ENCODE peak calls at places on chromosome 19, in nine cellular contexts. X is MM.1S, U is PC-3, V is neural progenitor cell, K is HCT116, E is hepatocyte, W is SK-N-SH, L is GM23248, B is OCI-LY7. R is an unnamed sample.

GRCh38 chr19:40512473-40513344 is 45.9 kb downstream of the SPTBN4 start:
- DNase-seq in K (no peak), W (peak; percentile 66), B (no peak), L (peak; percentile 65), U (no peak), E (peak; percentile 50), X (no peak), V (peak; percentile 81), R (peak; percentile 82)

GRCh38 chr19:32330149-32330548 is 15.3 kb upstream of the ZNF507 start:
- DNase-seq in V (no peak), W (no peak), K (no peak), E (no peak), B (no peak), X (no peak), U (no peak), L (no peak), R (no peak)

GRCh38 chr19:8884416-8884815 is 52.2 kb downstream of the MBD3L1 start:
- DNase-seq in E (no peak), U (no peak), B (no peak), W (no peak), V (no peak), L (no peak), K (no peak), X (no peak), R (no peak)

GRCh38 chr19:19120308-19121156 is 17.7 kb downstream of the TMEM161A start:
- DNase-seq in L (peak; percentile 10), V (peak; percentile 97), B (peak; percentile 70), X (no peak), E (peak; percentile 72), W (peak; percentile 81), K (no peak), U (no peak), R (peak; percentile 99)

GRCh38 chr19:12791345-12792047 is at the start of gene JUNB:
- DNase-seq in W (peak; percentile 91), U (peak; percentile 99), L (peak; percentile 97), E (peak; percentile 98), X (peak; percentile 93), V (peak; percentile 90), K (peak; percentile 93), B (peak; percentile 96), R (peak; percentile 87)

GRCh38 chr19:1671716-1672037 is 19.3 kb upstream of the TCF3 start:
- DNase-seq in B (peak; percentile 81), K (no peak), L (no peak), X (peak; percentile 63), U (no peak), E (no peak), V (no peak), W (no peak), R (no peak)

GRCh38 chr19:52343548-52343947 is 7.5 kb downstream of the ZNF610 start:
- DNase-seq in E (peak; percentile 75), U (peak; percentile 8), X (peak; percentile 15), K (peak; percentile 23), V (peak; percentile 85), W (peak; percentile 74), B (peak; percentile 79), L (peak; percentile 69), R (peak; percentile 90)

GRCh38 chr19:40251244-40251643 is 24.8 kb upstream of the CCNP start:
- DNase-seq in W (no peak), K (no peak), V (no peak), U (no peak), B (no peak), L (no peak), X (no peak), E (no peak), R (no peak)

GRCh38 chr19:41940443-41941409 is 12.5 kb upstream of the ERFL start:
- DNase-seq in E (no peak), U (no peak), B (no peak), L (peak; percentile 52), V (no peak), W (peak; percentile 69), X (no peak), K (no peak), R (peak; percentile 17)

GRCh38 chr19:4977299-4978174 is 8.6 kb downstream of the KDM4B start:
- DNase-seq in X (no peak), W (peak; percentile 81), K (no peak), B (no peak), E (no peak), V (no peak), U (no peak), L (peak; percentile 98), R (no peak)

GRCh38 chr19:531009-531752 is 379 bp upstream of the CDC34 start:
- DNase-seq in V (peak; percentile 97), W (peak; percentile 99), K (peak; percentile 54), B (peak; percentile 92), L (peak; percentile 95), X (peak; percentile 94), U (peak; percentile 81), E (peak; percentile 94), R (peak; percentile 92)

GRCh38 chr19:57686727-57687126 is 5.0 kb downstream of the ZNF551 start:
- DNase-seq in V (no peak), K (no peak), U (no peak), L (no peak), E (no peak), B (no peak), W (no peak), X (no peak), R (no peak)

GRCh38 chr19:40157059-40157458 is 34.2 kb upstream of the MAP3K10 start:
- DNase-seq in B (no peak), X (no peak), K (no peak), W (no peak), V (no peak), L (no peak), U (no peak), E (no peak), R (no peak)

GRCh38 chr19:55440411-55441105 is 2.5 kb downstream of the SHISA7 start:
- DNase-seq in B (no peak), K (no peak), V (peak; percentile 60), X (no peak), W (peak; percentile 94), E (no peak), L (peak; percentile 17), U (no peak), R (peak; percentile 89)

GRCh38 chr19:49533551-49534488 is 6.0 kb downstream of the RCN3 start:
- DNase-seq in E (peak; percentile 88), W (peak; percentile 93), U (peak; percentile 68), L (peak; percentile 78), V (peak; percentile 84), K (no peak), B (peak; percentile 82), X (peak; percentile 73), R (peak; percentile 83)

DNA sequence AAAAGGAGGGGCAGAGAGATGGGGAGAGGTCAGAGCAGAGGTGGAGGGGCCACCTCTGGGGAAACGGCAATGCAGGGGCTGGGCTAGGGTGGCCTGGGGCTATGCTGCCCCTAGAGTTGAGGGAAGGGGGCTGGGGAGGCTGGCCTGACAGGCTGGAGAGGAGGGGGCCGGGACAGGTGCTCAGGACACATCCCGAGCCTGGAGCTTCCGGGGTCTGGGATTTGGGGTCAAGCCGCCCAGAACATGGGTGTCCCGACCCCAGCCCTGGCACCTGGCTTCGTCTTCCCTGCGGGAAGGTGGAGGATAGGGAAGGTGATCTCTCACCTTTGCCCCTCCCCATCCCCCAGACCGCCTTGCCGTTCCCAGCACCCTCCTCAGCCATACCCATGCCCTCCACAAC is 12.6 kb upstream of the ASF1B start:
- DNase-seq in W (no peak), V (no peak), K (no peak), E (no peak), X (no peak), U (no peak), B (no peak), L (no peak), R (no peak)
- H3K27ac ChIP-seq in W (peak overlapping the region; percentile 39), V (peak overlapping the region; percentile 80), K (no peak overlapping the region), E (peak overlapping the region; percentile 90), X (peak overlapping the region; percentile 10), U (no peak overlapping the region), B (no peak overlapping the region), L (peak overlapping the region; percentile 44), R (peak overlapping the region; percentile 86)

GRCh38 chr19:16320987-16321386 is 3.6 kb upstream of the KLF2 start:
- DNase-seq in V (no peak), L (no peak), B (peak; percentile 28), X (no peak), E (no peak), U (peak; percentile 24), K (no peak), W (no peak), R (no peak)

GRCh38 chr19:16319466-16319865 is 5.2 kb upstream of the KLF2 start:
- DNase-seq in K (no peak), E (no peak), B (peak; percentile 30), X (no peak), U (no peak), W (no peak), L (peak; percentile 45), V (no peak), R (no peak)

GRCh38 chr19:16316506-16316882 is 8.1 kb upstream of the KLF2 start:
- DNase-seq in L (no peak), W (no peak), K (no peak), V (no peak), B (peak; percentile 39), E (no peak), X (no peak), U (no peak), R (no peak)

GRCh38 chr19:16315825-16316505 is 8.7 kb upstream of the KLF2 start:
- DNase-seq in W (no peak), B (no peak), U (peak; percentile 44), E (peak; percentile 79), K (no peak), X (no peak), V (no peak), L (peak; percentile 98), R (no peak)
- TF ChIP-seq EZH2phosphoT487 in W (no peak), B (no peak), U (no peak), E (no peak), K (no peak), X (no peak), V (no peak), L (no peak), R (no peak)

GRCh38 chr19:29016926-29017760 is 195.8 kb downstream of the UQCRFS1 start:
- DNase-seq in B (no peak), E (no peak), L (peak; percentile 20), K (no peak), W (no peak), V (no peak), U (no peak), X (no peak), R (no peak)

GRCh38 chr19:29019403-29019802 is 193.5 kb downstream of the UQCRFS1 start:
- DNase-seq in B (no peak), U (no peak), V (no peak), K (no peak), X (no peak), L (no peak), W (no peak), E (no peak), R (no peak)

GRCh38 chr19:29016353-29016752 is 196.6 kb downstream of the UQCRFS1 start:
- DNase-seq in E (no peak), X (no peak), V (no peak), K (no peak), B (no peak), L (no peak), W (no peak), U (no peak), R (no peak)

GRCh38 chr19:29017788-29018187 is 195.2 kb downstream of the UQCRFS1 start:
- DNase-seq in W (no peak), V (no peak), U (no peak), K (no peak), L (no peak), E (no peak), X (no peak), B (no peak), R (no peak)

GRCh38 chr19:29018542-29018941 is 194.4 kb downstream of the UQCRFS1 start:
- DNase-seq in W (no peak), B (no peak), L (no peak), K (no peak), U (no peak), V (no peak), E (no peak), X (no peak), R (no peak)
- H2AFZ ChIP-seq in W (no peak overlapping the region), B (no peak overlapping the region), L (no peak overlapping the region), K (no peak overlapping the region), U (no peak overlapping the region), V (no peak overlapping the region), E (no peak overlapping the region), X (no peak overlapping the region), R (no peak overlapping the region)

GRCh38 chr19:31314849-31315620 is 34.2 kb downstream of the TSHZ3 start:
- DNase-seq in U (no peak), X (no peak), L (peak; percentile 48), E (no peak), W (peak; percentile 79), B (no peak), K (no peak), V (peak; percentile 56), R (no peak)
- H3K27ac ChIP-seq in U (no peak overlapping the region), X (no peak overlapping the region), L (peak overlapping the region; percentile 93), E (no peak overlapping the region), W (peak overlapping the region; percentile 88), B (no peak overlapping the region), K (no peak overlapping the region), V (peak overlapping the region; percentile 96), R (no peak overlapping the region)

R was measured in GM23338.